ENCODE peak calls at places on chromosomes 13 and 19, in seven cellular contexts. M is prostate gland; V is ELR; J is nephron progenitor cell; H is GM04504; P is stimulated activated CD4-positive, alpha-beta T cell treated with anti-CD3 and anti-CD28 coated beads, Interleukin-2, amount 100 ng/mL, for 48 hours; B is stimulated activated CD8-positive, alpha-beta memory T cell treated with anti-CD3 and anti-CD28 coated beads, Interleukin-15, amount 100 ng/mL, for 1 hour. N is an unnamed sample.
A peak's percentile ranks its signal among the peaks of the same experiment; 100 is the strongest.

GRCh38 chr19:6970478-6970877 is 50.8 kb downstream of the MBD3L2B start:
- DNase-seq in H (no peak), M (no peak), B (no peak), J (no peak), P (no peak), V (no peak), N (no peak)

GRCh38 chr13:112928020-112928931 is 40.7 kb upstream of the MCF2L start:
- DNase-seq in P (no peak), B (no peak), M (no peak), V (no peak), J (no peak), H (no peak), N (no peak)

GRCh38 chr13:97329331-97329730 is 104.6 kb upstream of the RAP2A start:
- DNase-seq in B (no peak), J (no peak), M (no peak), P (no peak), H (no peak), V (no peak), N (peak; percentile 44)

GRCh38 chr13:26656919-26657318 is 99.4 kb downstream of the WASF3 start:
- DNase-seq in M (no peak), V (peak; percentile 30), H (peak; percentile 12), J (no peak), P (no peak), B (no peak), N (peak; percentile 82)

GRCh38 chr19:6383188-6383587 is 7.5 kb upstream of the PSPN start:
- DNase-seq in V (no peak), J (no peak), B (no peak), P (no peak), H (no peak), M (no peak), N (no peak)

GRCh38 chr19:45972081-45972943 is 1.4 kb downstream of the NOVA2 start:
- DNase-seq in H (no peak), M (no peak), P (peak; percentile 16), B (no peak), J (no peak), V (no peak), N (no peak)

GRCh38 chr19:46787331-46788100 is 878 bp downstream of the SLC1A5 start:
- DNase-seq in P (peak; percentile 40), M (no peak), J (peak; percentile 64), V (peak; percentile 79), B (no peak), H (no peak), N (peak; percentile 84)

GRCh38 chr13:101397742-101398141 is 18.6 kb downstream of the NALCN start:
- DNase-seq in H (peak; percentile 65), V (peak; percentile 98), M (no peak), B (no peak), P (no peak), J (peak; percentile 6), N (no peak)

GRCh38 chr19:7751157-7751783 is 3.9 kb upstream of the CD209 start:
- DNase-seq in H (no peak), J (no peak), V (peak; percentile 39), P (peak; percentile 28), B (no peak), M (no peak), N (no peak)

GRCh38 chr13:78958019-78958418 is 299.1 kb upstream of the OBI1 start:
- DNase-seq in P (no peak), H (no peak), V (peak; percentile 5), M (no peak), B (no peak), J (no peak), N (no peak)

GRCh38 chr19:35029737-35030256 is 473 bp upstream of the SCN1B start:
- DNase-seq in V (no peak), H (no peak), B (no peak), M (no peak), J (no peak), P (no peak), N (no peak)

GRCh38 chr13:27393101-27393500 is 31.3 kb upstream of the GTF3A start:
- DNase-seq in P (no peak), H (no peak), V (no peak), M (no peak), J (no peak), B (no peak), N (no peak)

GRCh38 chr19:54609356-54609791 is 15.9 kb downstream of the LILRA1 start:
- DNase-seq in M (no peak), B (no peak), J (no peak), V (no peak), H (no peak), P (no peak), N (no peak)

GRCh38 chr19:10471909-10472308 is 31.2 kb downstream of the KEAP1 start:
- DNase-seq in B (no peak), V (peak; percentile 78), H (no peak), M (no peak), J (no peak), P (no peak), N (no peak)

GRCh38 chr19:41599175-41599966 is 23.4 kb downstream of the CEACAM21 start:
- DNase-seq in V (no peak), J (no peak), H (no peak), B (no peak), P (no peak), M (no peak), N (no peak)

GRCh38 chr19:4768934-4769777 is 22.4 kb upstream of the FEM1A start:
- DNase-seq in B (peak; percentile 47), J (peak; percentile 98), M (peak; percentile 86), P (peak; percentile 86), V (peak; percentile 92), H (peak; percentile 61), N (peak; percentile 93)

GRCh38 chr19:11539495-11540365 is 1.1 kb downstream of the CNN1 start:
- DNase-seq in J (peak; percentile 41), B (no peak), H (no peak), P (no peak), M (no peak), V (no peak), N (peak; percentile 89)

GRCh38 chr19:42199440-42200115 is 17.9 kb downstream of the DEDD2 start:
- DNase-seq in H (no peak), M (peak; percentile 43), P (peak; percentile 50), J (no peak), B (no peak), V (no peak), N (peak; percentile 42)

GRCh38 chr13:110354209-110354627 is 47.1 kb downstream of the COL4A2 start:
- DNase-seq in J (no peak), M (no peak), H (no peak), B (no peak), P (no peak), V (no peak), N (no peak)

GRCh38 chr19:9057505-9058258 is 29.2 kb upstream of the OR1M1 start:
- DNase-seq in M (no peak), B (no peak), V (no peak), H (no peak), J (no peak), P (no peak), N (no peak)

GRCh38 chr13:33286143-33286542 is 588 bp upstream of the STARD13 start:
- DNase-seq in M (no peak), J (no peak), V (no peak), P (no peak), H (no peak), B (no peak), N (no peak)

GRCh38 chr13:98504371-98504963 is 72.4 kb downstream of the STK24 start:
- DNase-seq in B (no peak), J (no peak), H (no peak), P (no peak), V (no peak), M (no peak), N (no peak)